ENCODE peak calls at places on chromosomes 6 and 20, in nine cellular contexts. U, W, O, V, I, X, C, G and Y are unnamed samples.

GRCh38 chr6:374956-375355 is 16.6 kb upstream of the IRF4 start:
- DNase-seq in U (no peak), W (no peak), O (no peak), V (no peak), I (no peak), X (no peak), C (no peak), G (no peak), Y (no peak)

GRCh38 chr6:134894800-134895199 is 55.1 kb downstream of the ALDH8A1 start:
- DNase-seq in U (no peak), W (no peak), O (no peak), V (no peak), I (no peak), X (no peak), C (no peak), G (no peak), Y (no peak)

GRCh38 chr20:56604690-56605089 is 24.4 kb upstream of the TFAP2C start:
- DNase-seq in U (no peak), W (no peak), O (no peak), V (no peak), I (no peak), X (no peak), C (no peak), G (no peak), Y (no peak)

GRCh38 chr6:128731249-128732165 is 151.4 kb upstream of the LAMA2 start:
- DNase-seq in U (no peak), W (no peak), O (no peak), V (no peak), I (no peak), X (no peak), C (peak), G (peak), Y (peak)

GRCh38 chr6:8277769-8278168 is 157.6 kb downstream of the SLC35B3 start:
- DNase-seq in U (no peak), W (no peak), O (no peak), V (no peak), I (no peak), X (no peak), C (no peak), G (no peak), Y (no peak)

GRCh38 chr20:50312682-50313187 is 122.1 kb downstream of the CEBPB start:
- DNase-seq in U (peak), W (peak), O (no peak), V (peak), I (no peak), X (peak), C (no peak), G (no peak), Y (peak)

GRCh38 chr20:57216669-57217068 is 49.8 kb downstream of the BMP7 start:
- DNase-seq in U (no peak), W (no peak), O (no peak), V (no peak), I (no peak), X (no peak), C (no peak), G (no peak), Y (no peak)

GRCh38 chr6:107331409-107332386 is 127.7 kb downstream of the PDSS2 start:
- DNase-seq in U (no peak), W (no peak), O (no peak), V (no peak), I (no peak), X (no peak), C (no peak), G (no peak), Y (no peak)

GRCh38 chr6:41546475-41546865 is 289 bp downstream of the FOXP4 start:
- DNase-seq in U (no peak), W (no peak), O (peak), V (no peak), I (no peak), X (no peak), C (no peak), G (no peak), Y (peak)

GRCh38 chr20:48921883-48922867 is 664 bp downstream of the ARFGEF2 start:
- DNase-seq in U (peak), W (peak), O (peak), V (peak), I (no peak), X (peak), C (no peak), G (no peak), Y (peak)

GRCh38 chr6:147161974-147162495 is 42.2 kb upstream of the STXBP5 start:
- DNase-seq in U (no peak), W (no peak), O (no peak), V (no peak), I (no peak), X (no peak), C (peak), G (no peak), Y (peak)

GRCh38 chr20:10448270-10449156 is 13.4 kb downstream of the SLX4IP start:
- DNase-seq in U (no peak), W (no peak), O (no peak), V (no peak), I (no peak), X (no peak), C (no peak), G (no peak), Y (no peak)

GRCh38 chr6:16803294-16804006 is 42.2 kb upstream of the ATXN1 start:
- DNase-seq in U (no peak), W (peak), O (no peak), V (peak), I (no peak), X (no peak), C (peak), G (no peak), Y (no peak)

GRCh38 chr20:4957939-4958362 is 43.4 kb downstream of the SLC23A2 start:
- DNase-seq in U (no peak), W (no peak), O (no peak), V (no peak), I (no peak), X (no peak), C (no peak), G (no peak), Y (no peak)

GRCh38 chr20:4962257-4962855 is 39.0 kb downstream of the SLC23A2 start:
- DNase-seq in U (no peak), W (no peak), O (peak), V (no peak), I (peak), X (no peak), C (no peak), G (no peak), Y (no peak)

GRCh38 chr20:4957187-4957586 is 44.1 kb downstream of the SLC23A2 start:
- DNase-seq in U (no peak), W (no peak), O (no peak), V (no peak), I (no peak), X (no peak), C (no peak), G (no peak), Y (no peak)

GRCh38 chr20:4959582-4959981 is 41.7 kb downstream of the SLC23A2 start:
- DNase-seq in U (no peak), W (no peak), O (no peak), V (no peak), I (no peak), X (no peak), C (no peak), G (no peak), Y (no peak)

GRCh38 chr20:4961746-4962145 is 39.6 kb downstream of the SLC23A2 start:
- DNase-seq in U (no peak), W (no peak), O (no peak), V (no peak), I (peak), X (peak), C (peak), G (no peak), Y (no peak)
- H3K27ac ChIP-seq in U (peak), W (no peak), O (no peak), V (no peak), I (peak), X (peak), C (peak), G (no peak), Y (no peak)

GRCh38 chr6:21666200-21666671 is 72.7 kb downstream of the SOX4 start:
- DNase-seq in U (peak), W (no peak), O (no peak), V (peak), I (no peak), X (no peak), C (no peak), G (peak), Y (no peak)
- H3K27ac ChIP-seq in U (peak), W (no peak), O (no peak), V (peak), I (no peak), X (no peak), C (no peak), G (peak), Y (no peak)

DNA sequence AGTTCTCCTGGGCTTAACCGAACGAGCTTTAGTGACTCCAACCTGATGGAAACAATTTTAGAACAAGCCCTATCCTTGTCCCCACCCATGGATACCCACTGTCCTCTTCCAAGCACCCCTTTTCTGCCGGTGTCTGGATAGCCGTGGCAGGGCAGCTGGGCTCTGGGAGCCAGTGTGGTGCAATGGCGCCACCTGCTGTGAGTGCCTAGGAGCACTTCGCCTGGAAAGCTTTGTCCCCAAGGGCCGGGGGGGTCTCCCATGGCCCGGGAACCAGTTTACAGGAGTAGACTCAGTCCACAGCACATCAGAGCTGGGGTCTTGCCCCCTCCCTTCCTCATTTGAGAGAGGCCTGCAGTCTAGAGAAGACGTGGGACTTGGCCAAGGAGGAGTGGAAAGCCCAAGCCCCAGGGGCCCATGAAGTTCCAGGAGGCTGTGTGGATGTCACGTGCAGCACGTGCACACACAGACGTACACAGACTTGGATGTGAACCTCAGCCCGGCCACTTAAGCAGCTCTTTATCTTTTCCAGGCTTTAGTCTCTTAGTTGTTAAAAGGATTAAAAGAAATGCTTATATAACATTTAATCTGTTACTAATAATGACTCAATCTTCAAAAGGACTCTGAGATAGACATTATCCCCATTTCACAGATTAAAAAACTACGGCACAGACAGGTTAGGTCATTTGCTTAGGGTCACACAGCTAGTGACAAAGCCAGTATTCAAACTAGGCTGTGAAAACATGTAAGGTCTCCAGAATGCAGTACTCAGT is 40.9 kb upstream of the CDH22 start:
- DNase-seq in U (no peak), W (peak), O (peak), V (peak), I (peak), X (no peak), C (no peak), G (peak), Y (peak)
- H3K27ac ChIP-seq in U (peak), W (peak), O (peak), V (no peak), I (no peak), X (no peak), C (no peak), G (peak), Y (no peak)

GRCh38 chr6:56516003-56516402 is 126.7 kb downstream of the DST start:
- DNase-seq in U (no peak), W (no peak), O (no peak), V (no peak), I (no peak), X (no peak), C (no peak), G (no peak), Y (no peak)
- H3K27ac ChIP-seq in U (no peak), W (no peak), O (no peak), V (no peak), I (no peak), X (peak), C (no peak), G (no peak), Y (no peak)

GRCh38 chr6:3347826-3348225 is 89.1 kb downstream of the PSMG4 start:
- DNase-seq in U (no peak), W (no peak), O (no peak), V (no peak), I (no peak), X (no peak), C (no peak), G (no peak), Y (no peak)

GRCh38 chr6:3343089-3343901 is 84.5 kb downstream of the PSMG4 start:
- DNase-seq in U (no peak), W (no peak), O (no peak), V (no peak), I (no peak), X (no peak), C (no peak), G (no peak), Y (no peak)

GRCh38 chr6:3346476-3346875 is 87.7 kb downstream of the PSMG4 start:
- DNase-seq in U (no peak), W (no peak), O (no peak), V (no peak), I (no peak), X (no peak), C (no peak), G (no peak), Y (no peak)

GRCh38 chr6:3347237-3347636 is 88.5 kb downstream of the PSMG4 start:
- DNase-seq in U (no peak), W (no peak), O (no peak), V (no peak), I (no peak), X (no peak), C (no peak), G (no peak), Y (no peak)

GRCh38 chr6:3345836-3346235 is 87.1 kb downstream of the PSMG4 start:
- DNase-seq in U (no peak), W (no peak), O (no peak), V (no peak), I (no peak), X (no peak), C (no peak), G (no peak), Y (no peak)
- H3K27ac ChIP-seq in U (no peak), W (no peak), O (no peak), V (peak), I (no peak), X (no peak), C (no peak), G (no peak), Y (no peak)

DNA sequence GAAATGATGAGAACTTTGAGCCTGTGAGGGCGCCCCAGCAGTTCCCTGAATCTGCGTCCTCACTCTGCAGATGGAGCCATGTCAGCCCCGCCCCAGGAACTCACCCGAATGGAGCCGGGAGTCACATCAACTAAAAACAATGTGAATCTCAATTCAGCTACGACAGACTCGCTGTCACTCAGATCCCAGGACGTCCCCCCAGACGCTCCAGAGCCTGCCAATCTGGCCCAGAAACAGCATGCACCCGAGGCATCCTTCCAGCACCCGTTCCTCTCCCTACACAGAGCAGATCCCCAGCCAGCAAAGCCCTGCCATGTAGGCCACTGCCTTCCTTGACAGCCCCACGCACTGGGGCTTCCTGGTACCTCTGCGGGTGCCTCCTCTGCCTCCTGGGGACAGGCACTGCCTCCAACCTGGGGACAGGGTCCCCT is 248.0 kb downstream of the TTLL2 start:
- DNase-seq in U (peak), W (peak), O (no peak), V (peak), I (no peak), X (no peak), C (no peak), G (no peak), Y (no peak)
- H3K27ac ChIP-seq in U (no peak), W (peak), O (no peak), V (no peak), I (no peak), X (no peak), C (no peak), G (no peak), Y (no peak)

GRCh38 chr20:46828471-46828870 is 66.2 kb upstream of the EYA2 start:
- DNase-seq in U (no peak), W (no peak), O (no peak), V (no peak), I (no peak), X (no peak), C (peak), G (no peak), Y (no peak)

GRCh38 chr20:46823271-46823747 is 71.3 kb upstream of the EYA2 start:
- DNase-seq in U (no peak), W (peak), O (no peak), V (peak), I (no peak), X (peak), C (no peak), G (no peak), Y (no peak)

GRCh38 chr20:46827718-46828458 is 66.8 kb upstream of the EYA2 start:
- DNase-seq in U (no peak), W (no peak), O (no peak), V (no peak), I (no peak), X (no peak), C (no peak), G (no peak), Y (no peak)

GRCh38 chr20:46823753-46824152 is 70.9 kb upstream of the EYA2 start:
- DNase-seq in U (no peak), W (no peak), O (no peak), V (no peak), I (no peak), X (no peak), C (no peak), G (no peak), Y (no peak)

DNA sequence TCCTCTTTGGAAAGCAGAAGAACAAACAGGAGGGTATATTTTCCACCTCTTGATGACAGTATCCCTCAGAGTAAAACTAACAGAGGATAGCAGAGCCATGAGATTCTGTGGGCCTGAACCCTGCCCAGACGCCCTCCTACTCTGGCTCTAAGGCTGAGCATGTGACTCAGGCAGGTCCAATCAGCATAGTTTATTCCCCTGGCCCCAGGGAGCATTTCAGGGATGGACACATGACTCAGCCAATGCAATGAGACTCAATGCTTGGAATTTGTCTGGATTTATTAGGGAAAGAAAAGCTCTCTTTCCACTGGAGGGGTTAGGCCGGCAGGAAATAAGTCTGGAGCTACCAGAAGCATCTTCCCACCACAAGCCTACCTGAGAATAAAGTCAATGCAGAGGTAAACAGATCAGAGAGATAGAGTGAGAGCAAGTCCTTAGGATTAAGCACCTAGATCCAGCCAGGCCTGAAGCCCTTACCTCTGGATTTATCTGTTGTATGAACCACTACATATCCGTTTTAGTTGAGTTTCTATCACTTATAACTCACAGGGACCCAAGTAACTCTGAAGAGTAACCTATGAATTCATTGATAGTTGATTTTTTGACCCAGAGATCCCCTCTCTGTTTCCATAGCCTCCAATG is 68.2 kb upstream of the EYA2 start:
- DNase-seq in U (no peak), W (no peak), O (no peak), V (no peak), I (no peak), X (no peak), C (no peak), G (no peak), Y (no peak)
- H3K27ac ChIP-seq in U (no peak), W (no peak), O (no peak), V (no peak), I (no peak), X (no peak), C (no peak), G (no peak), Y (no peak)

GRCh38 chr6:148445620-148446019 is 103.0 kb downstream of the SASH1 start:
- DNase-seq in U (no peak), W (no peak), O (no peak), V (no peak), I (no peak), X (no peak), C (no peak), G (no peak), Y (no peak)
- H3K27ac ChIP-seq in U (no peak), W (no peak), O (no peak), V (no peak), I (no peak), X (no peak), C (peak), G (no peak), Y (no peak)

GRCh38 chr6:5941188-5941587 is 65.5 kb downstream of the NRN1 start:
- DNase-seq in U (no peak), W (no peak), O (no peak), V (no peak), I (no peak), X (no peak), C (no peak), G (no peak), Y (no peak)
- H3K27ac ChIP-seq in U (peak), W (no peak), O (no peak), V (no peak), I (no peak), X (no peak), C (no peak), G (no peak), Y (no peak)

GRCh38 chr6:70686548-70687133 is 19.0 kb downstream of the SMAP1 start:
- DNase-seq in U (no peak), W (no peak), O (peak), V (no peak), I (no peak), X (no peak), C (no peak), G (no peak), Y (peak)
- H3K27ac ChIP-seq in U (no peak), W (no peak), O (no peak), V (no peak), I (no peak), X (no peak), C (no peak), G (no peak), Y (no peak)